ENCODE peak calls at places on chromosomes 5 and 9, in seven cellular contexts. F is K562, Z is GM12891, Y is H1, P is SK-N-SH, X is HepG2, I is GM12878. G is an unnamed sample.

GRCh38 chr5:177249761-177250537 is 53.6 kb downstream of the RAB24 start:
- DNase-seq in F (no peak), Z (no peak), Y (no peak), P (no peak), X (peak), I (no peak), G (no peak)

GRCh38 chr5:96439477-96440184 is 6.6 kb upstream of the PCSK1 start:
- DNase-seq in F (no peak), Z (no peak), Y (no peak), P (no peak), X (no peak), I (peak), G (no peak)

GRCh38 chr9:111013250-111013649 is 25.0 kb downstream of the LPAR1 start:
- DNase-seq in F (no peak), Z (no peak), Y (no peak), P (no peak), X (no peak), I (no peak), G (no peak)

GRCh38 chr9:2655411-2655901 is 33.9 kb downstream of the VLDLR start:
- DNase-seq in F (no peak), Z (no peak), Y (no peak), P (no peak), X (no peak), I (no peak), G (no peak)

GRCh38 chr9:121529237-121529987 is 29.8 kb upstream of the GGTA1 start:
- DNase-seq in F (no peak), Z (no peak), Y (no peak), P (peak), X (no peak), I (no peak), G (no peak)

GRCh38 chr5:76696254-76696653 is 19.7 kb upstream of the F2R start:
- DNase-seq in F (no peak), Z (no peak), Y (no peak), P (no peak), X (no peak), I (no peak), G (no peak)

GRCh38 chr9:128422783-128423150 is 2.1 kb downstream of the CERCAM start:
- DNase-seq in F (no peak), Z (no peak), Y (no peak), P (no peak), X (no peak), I (no peak), G (no peak)

GRCh38 chr9:4689687-4690104 is 10.3 kb downstream of the CDC37L1 start:
- DNase-seq in F (no peak), Z (no peak), Y (no peak), P (no peak), X (no peak), I (peak), G (no peak)

GRCh38 chr9:128168731-128169308 is 8.8 kb downstream of the BBLN start:
- DNase-seq in F (no peak), Z (no peak), Y (no peak), P (no peak), X (no peak), I (no peak), G (no peak)

GRCh38 chr5:15023846-15024245 is 152.3 kb upstream of the ANKH start:
- DNase-seq in F (no peak), Z (no peak), Y (no peak), P (no peak), X (no peak), I (no peak), G (no peak)

GRCh38 chr5:1874820-1875219 is 7.9 kb downstream of the IRX4 start:
- DNase-seq in F (no peak), Z (no peak), Y (no peak), P (no peak), X (no peak), I (no peak), G (no peak)

GRCh38 chr5:180135128-180135955 is 63.8 kb upstream of the RNF130 start:
- DNase-seq in F (no peak), Z (no peak), Y (no peak), P (no peak), X (no peak), I (no peak), G (no peak)

GRCh38 chr5:158484968-158485367 is 614.7 kb downstream of the EBF1 start:
- DNase-seq in F (no peak), Z (no peak), Y (no peak), P (no peak), X (no peak), I (no peak), G (no peak)

GRCh38 chr9:22446950-22447606 is 454 bp downstream of the DMRTA1 start:
- DNase-seq in F (no peak), Z (peak), Y (peak), P (peak), X (no peak), I (no peak), G (peak)

GRCh38 chr9:99752710-99753109 is 69.0 kb upstream of the NR4A3 start:
- DNase-seq in F (no peak), Z (no peak), Y (no peak), P (no peak), X (no peak), I (no peak), G (no peak)

GRCh38 chr5:152650413-152650812 is 245.3 kb upstream of the NMUR2 start:
- DNase-seq in F (no peak), Z (no peak), Y (no peak), P (no peak), X (no peak), I (no peak), G (no peak)

GRCh38 chr9:29044959-29045358 is 1471.7 kb upstream of the C9orf72 start:
- DNase-seq in F (no peak), Z (no peak), Y (no peak), P (no peak), X (peak), I (no peak), G (no peak)

GRCh38 chr9:136942112-136942880 is 2.2 kb downstream of the FBXW5 start:
- DNase-seq in F (peak), Z (no peak), Y (no peak), P (no peak), X (no peak), I (no peak), G (no peak)

GRCh38 chr5:59760798-59761348 is 132.7 kb downstream of the PDE4D start:
- DNase-seq in F (no peak), Z (no peak), Y (no peak), P (no peak), X (no peak), I (no peak), G (no peak)

GRCh38 chr5:160007610-160008009 is 1.3 kb upstream of the TTC1 start:
- DNase-seq in F (no peak), Z (no peak), Y (no peak), P (no peak), X (no peak), I (no peak), G (no peak)

GRCh38 chr9:34185778-34186551 is 7.1 kb downstream of the UBAP1 start:
- DNase-seq in F (no peak), Z (peak), Y (no peak), P (no peak), X (no peak), I (peak), G (no peak)

GRCh38 chr5:143721960-143722359 is 90.0 kb upstream of the HMHB1 start:
- DNase-seq in F (no peak), Z (no peak), Y (no peak), P (no peak), X (no peak), I (no peak), G (no peak)

GRCh38 chr9:135107592-135108235 is 20.2 kb downstream of the OLFM1 start:
- DNase-seq in F (no peak), Z (no peak), Y (no peak), P (no peak), X (no peak), I (no peak), G (no peak)

GRCh38 chr9:93893899-93894690 is 61.1 kb downstream of the BARX1 start:
- DNase-seq in F (no peak), Z (no peak), Y (no peak), P (peak), X (peak), I (no peak), G (no peak)

GRCh38 chr5:140469259-140469658 is 67.6 kb downstream of the ANKHD1 start:
- DNase-seq in F (no peak), Z (no peak), Y (no peak), P (no peak), X (no peak), I (no peak), G (no peak)

GRCh38 chr9:127628644-127629467 is 16.8 kb downstream of the STXBP1 start:
- DNase-seq in F (peak), Z (no peak), Y (no peak), P (no peak), X (no peak), I (no peak), G (no peak)

GRCh38 chr5:143259254-143259605 is 144.3 kb downstream of the NR3C1 start:
- DNase-seq in F (no peak), Z (no peak), Y (no peak), P (no peak), X (no peak), I (no peak), G (no peak)

GRCh38 chr5:84255318-84255717 is 129.4 kb downstream of the EDIL3 start:
- DNase-seq in F (no peak), Z (peak), Y (no peak), P (peak), X (peak), I (no peak), G (no peak)

GRCh38 chr9:98949565-98949964 is 5.9 kb downstream of the COL15A1 start:
- DNase-seq in F (no peak), Z (no peak), Y (no peak), P (no peak), X (no peak), I (no peak), G (no peak)

GRCh38 chr5:149996186-149996890 is 4.1 kb downstream of the TIGD6 start:
- DNase-seq in F (no peak), Z (no peak), Y (no peak), P (no peak), X (no peak), I (no peak), G (no peak)

GRCh38 chr5:157951673-157952373 is 92.9 kb upstream of the CLINT1 start:
- DNase-seq in F (no peak), Z (no peak), Y (no peak), P (no peak), X (no peak), I (no peak), G (no peak)

GRCh38 chr5:117161718-117162386 is 587.2 kb upstream of the SEMA6A start:
- DNase-seq in F (no peak), Z (no peak), Y (no peak), P (no peak), X (no peak), I (no peak), G (no peak)

GRCh38 chr5:74212336-74212735 is 428.2 kb downstream of the ENC1 start:
- DNase-seq in F (peak), Z (no peak), Y (no peak), P (no peak), X (peak), I (no peak), G (no peak)

GRCh38 chr9:16343249-16344237 is 526.9 kb downstream of the BNC2 start:
- DNase-seq in F (no peak), Z (no peak), Y (no peak), P (no peak), X (no peak), I (no peak), G (no peak)

GRCh38 chr5:178116406-178116885 is 3.1 kb downstream of the N4BP3 start:
- DNase-seq in F (no peak), Z (no peak), Y (no peak), P (peak), X (no peak), I (peak), G (no peak)

GRCh38 chr5:72224946-72225427 is 95.1 kb downstream of the MRPS27 start:
- DNase-seq in F (no peak), Z (no peak), Y (no peak), P (no peak), X (no peak), I (no peak), G (no peak)

GRCh38 chr9:78510035-78510434 is 213.1 kb downstream of the PSAT1 start:
- DNase-seq in F (no peak), Z (no peak), Y (no peak), P (no peak), X (no peak), I (no peak), G (no peak)
- TF ChIP-seq TAF1 in F (no peak), Z (no peak), Y (no peak), P (no peak), X (no peak), I (no peak), G (no peak)

DNA sequence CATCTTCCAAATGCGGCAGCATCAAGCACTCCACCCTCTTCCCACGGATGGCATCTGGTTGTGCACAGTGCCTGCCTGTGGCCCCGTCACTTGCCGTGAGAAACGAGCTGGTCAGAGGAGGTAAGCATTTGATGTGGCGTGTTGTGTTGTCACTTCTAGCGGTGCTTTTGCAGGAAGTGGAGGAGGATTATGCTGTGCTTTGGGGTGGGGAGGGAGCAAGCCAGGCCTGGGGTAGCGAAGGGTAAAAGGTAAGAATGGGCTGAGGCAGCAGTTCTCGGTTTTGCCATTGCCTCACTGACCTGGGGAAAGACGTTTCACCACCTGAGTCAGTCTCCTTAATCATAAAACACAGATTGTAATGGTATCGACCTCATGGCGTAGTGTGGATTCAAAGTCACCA is 2.3 kb upstream of the POMT1 start:
- DNase-seq in F (no peak), Z (no peak), Y (no peak), P (no peak), X (no peak), I (no peak), G (no peak)
- TF ChIP-seq TAF1 in F (no peak), Z (no peak), Y (no peak), P (no peak), X (no peak), I (no peak), G (no peak)

GRCh38 chr5:148205044-148205813 is 2.4 kb downstream of the SPINK6 start:
- DNase-seq in F (no peak), Z (no peak), Y (no peak), P (no peak), X (no peak), I (no peak), G (no peak)

GRCh38 chr5:148205865-148206264 is 3.0 kb downstream of the SPINK6 start:
- DNase-seq in F (no peak), Z (no peak), Y (no peak), P (no peak), X (no peak), I (no peak), G (no peak)

GRCh38 chr5:148206620-148207019 is 3.8 kb downstream of the SPINK6 start:
- DNase-seq in F (no peak), Z (no peak), Y (no peak), P (no peak), X (no peak), I (no peak), G (no peak)

GRCh38 chr5:148208226-148208625 is 5.4 kb downstream of the SPINK6 start:
- DNase-seq in F (no peak), Z (no peak), Y (no peak), P (no peak), X (no peak), I (no peak), G (no peak)

DNA sequence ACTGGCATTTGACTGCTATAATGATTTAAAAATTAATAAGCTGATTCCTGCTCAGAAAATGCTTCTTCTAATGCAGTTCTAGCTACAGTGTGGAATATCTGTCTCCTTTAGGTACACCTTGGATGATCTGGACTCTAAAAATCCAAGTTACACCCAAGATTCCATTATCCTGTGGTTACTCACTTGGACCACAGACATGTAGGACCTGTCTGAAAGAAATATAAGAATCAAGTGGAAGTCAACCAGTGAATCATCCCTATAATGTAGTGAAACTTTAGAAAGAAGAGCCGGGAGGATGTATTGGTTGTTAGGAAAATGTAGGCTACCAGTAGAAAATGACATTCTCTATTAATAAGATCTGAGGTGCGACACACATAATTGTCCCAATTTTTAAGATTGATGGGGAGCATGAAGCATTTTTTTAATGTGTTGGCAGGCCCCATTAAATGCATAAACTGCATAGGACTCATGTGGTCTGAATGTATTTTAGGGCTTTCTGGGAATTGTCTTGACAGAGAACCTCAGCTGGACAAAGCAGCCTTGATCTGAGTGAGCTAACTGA is at the start of gene SPINK6:
- DNase-seq in F (no peak), Z (no peak), Y (no peak), P (no peak), X (no peak), I (no peak), G (no peak)
- TF ChIP-seq TAF1 in F (no peak), Z (no peak), Y (no peak), P (no peak), X (no peak), I (no peak), G (no peak)

GRCh38 chr9:113622600-113623400 is 159.3 kb downstream of the RGS3 start:
- DNase-seq in F (no peak), Z (peak), Y (peak), P (no peak), X (peak), I (peak), G (peak)
- TF ChIP-seq TAF1 in F (no peak), Z (no peak), Y (peak), P (no peak), X (no peak), I (no peak), G (no peak)

G was measured in GM12892.